ENCODE peak calls at places on chromosome 4, in six cellular contexts. Q is mucosa of descending colon, O is fibroblast of lung, E is HepG2, L is omental fat pad, F is nephron progenitor cell. A is an unnamed sample.

GRCh38 chr4:68654946-68655721 is 15.3 kb downstream of the UGT2B15 start:
- DNase-seq in Q (no peak), O (no peak), E (no peak), L (no peak), F (no peak), A (no peak)

GRCh38 chr4:17722361-17722710 is 59.1 kb downstream of the FAM184B start:
- DNase-seq in Q (no peak), O (no peak), E (no peak), L (no peak), F (no peak), A (no peak)

GRCh38 chr4:172124656-172125308 is 311.6 kb downstream of the GALNTL6 start:
- DNase-seq in Q (no peak), O (no peak), E (no peak), L (no peak), F (no peak), A (no peak)

GRCh38 chr4:577499-578450 is 1.7 kb upstream of the TMEM271 start:
- DNase-seq in Q (no peak), O (peak; percentile 32), E (peak; percentile 18), L (no peak), F (peak; percentile 41), A (no peak)

GRCh38 chr4:1614854-1615595 is 69.1 kb downstream of the FAM53A start:
- DNase-seq in Q (peak; percentile 27), O (no peak), E (no peak), L (no peak), F (no peak), A (no peak)

GRCh38 chr4:141047228-141047884 is 85.9 kb downstream of the RNF150 start:
- DNase-seq in Q (no peak), O (peak; percentile 72), E (no peak), L (no peak), F (no peak), A (no peak)

GRCh38 chr4:157664726-157665125 is 444.2 kb downstream of the GRIA2 start:
- DNase-seq in Q (no peak), O (peak; percentile 38), E (no peak), L (no peak), F (no peak), A (no peak)

GRCh38 chr4:14234330-14234729 is 606.8 kb upstream of the BOD1L1 start:
- DNase-seq in Q (no peak), O (peak; percentile 11), E (no peak), L (no peak), F (no peak), A (no peak)

GRCh38 chr4:121943941-121944340 is 7.9 kb downstream of the TRPC3 start:
- DNase-seq in Q (no peak), O (no peak), E (peak; percentile 10), L (no peak), F (peak; percentile 49), A (no peak)

GRCh38 chr4:74640111-74640903 is 154.0 kb downstream of the BTC start:
- DNase-seq in Q (no peak), O (peak; percentile 97), E (no peak), L (no peak), F (no peak), A (no peak)

GRCh38 chr4:109818268-109818667 is 2.7 kb downstream of the GAR1 start:
- DNase-seq in Q (no peak), O (no peak), E (no peak), L (no peak), F (no peak), A (no peak)

GRCh38 chr4:1532549-1533395 is 126.5 kb upstream of the NKX1-1 start:
- DNase-seq in Q (peak; percentile 16), O (no peak), E (no peak), L (no peak), F (no peak), A (no peak)

GRCh38 chr4:5843573-5844239 is 49.2 kb downstream of the CRMP1 start:
- DNase-seq in Q (no peak), O (no peak), E (no peak), L (no peak), F (no peak), A (no peak)

GRCh38 chr4:77193511-77194236 is 36.7 kb downstream of the CCNG2 start:
- DNase-seq in Q (peak; percentile 51), O (no peak), E (no peak), L (no peak), F (peak; percentile 18), A (no peak)

GRCh38 chr4:108533245-108533844 is 87.0 kb upstream of the RPL34 start:
- DNase-seq in Q (no peak), O (no peak), E (no peak), L (no peak), F (no peak), A (no peak)

GRCh38 chr4:1568855-1569460 is 115.2 kb downstream of the FAM53A start:
- DNase-seq in Q (peak; percentile 13), O (no peak), E (no peak), L (no peak), F (peak; percentile 7), A (no peak)

GRCh38 chr4:136737066-136737465 is 795.2 kb downstream of the PCDH18 start:
- DNase-seq in Q (no peak), O (no peak), E (no peak), L (no peak), F (no peak), A (no peak)

GRCh38 chr4:31089815-31090214 is 369.6 kb downstream of the PCDH7 start:
- DNase-seq in Q (no peak), O (peak; percentile 75), E (no peak), L (no peak), F (no peak), A (no peak)

GRCh38 chr4:13544556-13545393 is 467 bp upstream of the NKX3-2 start:
- DNase-seq in Q (peak; percentile 81), O (peak; percentile 71), E (peak; percentile 66), L (peak; percentile 48), F (peak; percentile 90), A (peak; percentile 72)

GRCh38 chr4:797066-797465 is 28.9 kb downstream of the CPLX1 start:
- DNase-seq in Q (peak; percentile 36), O (no peak), E (no peak), L (no peak), F (no peak), A (no peak)

GRCh38 chr4:142741995-142742394 is 104.1 kb downstream of the INPP4B start:
- DNase-seq in Q (no peak), O (no peak), E (no peak), L (no peak), F (no peak), A (no peak)

GRCh38 chr4:68175562-68176155 is 46.0 kb upstream of the TMPRSS11F start:
- DNase-seq in Q (no peak), O (peak; percentile 59), E (peak; percentile 44), L (no peak), F (peak; percentile 57), A (no peak)

GRCh38 chr4:153661215-153661822 is 22.8 kb upstream of the TLR2 start:
- DNase-seq in Q (no peak), O (peak; percentile 37), E (no peak), L (no peak), F (no peak), A (no peak)

GRCh38 chr4:87092389-87093141 is 127.9 kb downstream of the KLHL8 start:
- DNase-seq in Q (peak; percentile 62), O (peak; percentile 82), E (peak; percentile 62), L (peak; percentile 71), F (no peak), A (no peak)

GRCh38 chr4:125244848-125245450 is 69.8 kb upstream of the FAT4 start:
- DNase-seq in Q (no peak), O (peak; percentile 61), E (no peak), L (no peak), F (no peak), A (no peak)
- TF ChIP-seq CTCF in Q (no peak), O (peak; percentile 33), E (no peak), L (no peak), F (peak; percentile 16), A (peak; percentile 51)

DNA sequence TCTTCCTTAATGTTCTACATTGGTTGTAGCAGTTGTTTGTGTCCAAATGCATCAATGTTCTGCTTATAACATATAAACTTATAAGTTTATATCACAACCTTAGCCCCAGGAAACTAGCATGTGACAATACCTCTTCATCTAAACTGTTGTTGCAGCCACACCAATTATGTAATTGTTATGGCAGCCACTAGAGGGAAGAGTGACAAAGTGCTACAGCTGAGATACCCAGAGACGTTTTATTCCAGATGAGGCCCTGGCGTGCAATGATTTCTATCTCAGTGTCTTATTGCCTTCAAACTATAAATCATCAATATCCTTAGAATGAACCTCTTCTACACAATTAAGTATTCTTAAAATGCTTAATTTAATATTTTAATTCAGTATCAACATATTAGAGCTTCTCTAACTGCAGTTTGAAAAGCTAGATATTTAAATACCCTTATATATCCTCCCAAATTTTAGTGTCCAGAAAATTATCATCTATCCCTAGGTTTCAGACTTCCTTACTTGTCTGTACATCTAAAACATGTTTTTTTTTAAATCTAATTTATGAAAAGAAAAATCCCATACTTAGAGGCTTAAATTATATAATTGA is 171.6 kb downstream of the PCDH10 start:
- DNase-seq in Q (no peak), O (peak; percentile 42), E (peak; percentile 26), L (no peak), F (peak; percentile 19), A (peak; percentile 26)
- TF ChIP-seq CTCF in Q (no peak), O (peak; percentile 71), E (peak; percentile 61), L (no peak), F (peak; percentile 75), A (peak; percentile 73)

DNA sequence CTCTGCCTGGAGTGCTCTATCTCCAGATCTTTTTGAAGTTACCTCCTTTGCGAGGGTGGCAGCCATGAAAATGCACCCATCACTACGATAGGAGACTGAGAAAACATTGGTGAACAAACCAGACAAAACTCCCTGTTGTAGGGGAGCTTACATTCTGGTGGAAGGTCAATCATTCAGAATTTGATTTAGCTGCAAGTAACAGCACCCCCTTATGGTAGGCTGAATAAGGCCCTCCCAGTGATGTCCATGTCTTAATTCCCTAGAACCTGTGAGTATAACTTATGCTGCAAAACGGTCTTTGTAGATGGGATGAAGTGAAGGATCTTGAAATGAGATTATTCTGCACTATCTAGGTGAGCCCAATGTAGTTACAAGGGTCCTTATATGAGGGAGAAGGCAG is 5.6 kb upstream of the TEC start:
- DNase-seq in Q (no peak), O (peak; percentile 59), E (peak; percentile 15), L (no peak), F (no peak), A (no peak)
- TF ChIP-seq CTCF in Q (peak; percentile 22), O (peak; percentile 79), E (peak; percentile 44), L (no peak), F (no peak), A (peak; percentile 24)

GRCh38 chr4:138983690-138984089 is 31.9 kb upstream of the NOCT start:
- DNase-seq in Q (no peak), O (no peak), E (no peak), L (no peak), F (no peak), A (no peak)

GRCh38 chr4:138979742-138980141 is 35.8 kb upstream of the NOCT start:
- DNase-seq in Q (no peak), O (no peak), E (no peak), L (no peak), F (no peak), A (no peak)

GRCh38 chr4:138982754-138983153 is 32.8 kb upstream of the NOCT start:
- DNase-seq in Q (no peak), O (no peak), E (no peak), L (no peak), F (no peak), A (no peak)

GRCh38 chr4:138984647-138985046 is 30.9 kb upstream of the NOCT start:
- DNase-seq in Q (no peak), O (no peak), E (no peak), L (no peak), F (no peak), A (no peak)

GRCh38 chr4:138981930-138982390 is 33.6 kb upstream of the NOCT start:
- DNase-seq in Q (no peak), O (peak; percentile 95), E (peak; percentile 35), L (no peak), F (no peak), A (no peak)
- TF ChIP-seq CTCF in Q (no peak), O (peak; percentile 59), E (peak; percentile 23), L (no peak), F (no peak), A (no peak)

GRCh38 chr4:10173039-10173753 is 56.6 kb upstream of the WDR1 start:
- DNase-seq in Q (no peak), O (peak; percentile 23), E (no peak), L (no peak), F (no peak), A (no peak)
- TF ChIP-seq CTCF in Q (no peak), O (no peak), E (no peak), L (no peak), F (no peak), A (no peak)